ENCODE peak calls at places on chromosomes 12 and 14, in eight cellular contexts. M, Z, J, T, F, I, C and L are unnamed samples.

GRCh38 chr12:62605972-62606371 is 139.3 kb downstream of the MON2 start:
- ATAC-seq in F (no peak), Z (no peak), J (no peak), C (no peak), T (no peak), I (no peak), M (no peak), L (no peak)

GRCh38 chr14:89165810-89166209 is 251.2 kb downstream of the FOXN3 start:
- ATAC-seq in F (no peak), C (no peak), Z (no peak), T (no peak), M (no peak), I (no peak), J (peak), L (peak)

GRCh38 chr14:88798161-88798560 is 5.4 kb upstream of the EML5 start:
- ATAC-seq in J (no peak), Z (no peak), C (no peak), T (no peak), F (no peak), M (peak), I (no peak), L (no peak)

GRCh38 chr14:77040059-77040308 is 11.5 kb upstream of the IRF2BPL start:
- ATAC-seq in M (no peak), J (peak), C (no peak), F (peak), I (no peak), Z (peak), T (peak), L (no peak)

GRCh38 chr12:10374624-10375018 is 15.2 kb downstream of the KLRK1 start:
- ATAC-seq in Z (no peak), T (no peak), I (no peak), M (no peak), F (no peak), J (no peak), C (no peak), L (no peak)

GRCh38 chr14:68168460-68169109 is 349.0 kb downstream of the RAD51B start:
- ATAC-seq in C (no peak), Z (no peak), J (no peak), I (no peak), M (no peak), T (no peak), F (no peak), L (no peak)

GRCh38 chr14:69999246-69999645 is 120.0 kb downstream of the SMOC1 start:
- ATAC-seq in M (peak), Z (no peak), T (no peak), J (no peak), F (peak), I (no peak), C (no peak), L (no peak)

GRCh38 chr12:12720052-12720451 is 2.9 kb downstream of the CDKN1B start:
- ATAC-seq in F (no peak), T (no peak), M (no peak), Z (no peak), I (no peak), J (no peak), C (no peak), L (no peak)

GRCh38 chr12:87217486-87217885 is 811.7 kb downstream of the C12orf50 start:
- ATAC-seq in Z (no peak), M (no peak), F (no peak), C (no peak), T (no peak), J (no peak), I (no peak), L (no peak)

GRCh38 chr12:109759076-109759420 is 45.4 kb downstream of the FAM222A start:
- ATAC-seq in J (no peak), C (no peak), Z (no peak), M (no peak), T (no peak), F (no peak), I (no peak), L (no peak)

GRCh38 chr12:110636516-110636915 is 22.6 kb downstream of the TCTN1 start:
- ATAC-seq in F (no peak), Z (no peak), M (no peak), C (no peak), I (no peak), J (no peak), T (no peak), L (no peak)

GRCh38 chr12:24895612-24896011 is 53.3 kb downstream of the BCAT1 start:
- ATAC-seq in F (no peak), Z (no peak), I (no peak), M (no peak), J (no peak), C (no peak), T (no peak), L (no peak)

GRCh38 chr14:89447182-89447970 is 30.3 kb upstream of the FOXN3 start:
- ATAC-seq in F (no peak), I (no peak), Z (no peak), M (no peak), J (no peak), C (peak), T (no peak), L (no peak)

GRCh38 chr12:98750511-98750910 is 105.4 kb downstream of the APAF1 start:
- ATAC-seq in M (no peak), Z (no peak), F (no peak), I (no peak), C (no peak), T (no peak), J (no peak), L (no peak)

GRCh38 chr12:128549621-128550020 is 274.1 kb downstream of the SLC15A4 start:
- ATAC-seq in C (no peak), I (no peak), M (no peak), Z (no peak), F (no peak), T (no peak), J (no peak), L (no peak)

GRCh38 chr12:87274594-87275245 is 754.5 kb downstream of the C12orf50 start:
- ATAC-seq in C (no peak), Z (no peak), T (no peak), J (no peak), F (peak), I (no peak), M (no peak), L (no peak)

DNA sequence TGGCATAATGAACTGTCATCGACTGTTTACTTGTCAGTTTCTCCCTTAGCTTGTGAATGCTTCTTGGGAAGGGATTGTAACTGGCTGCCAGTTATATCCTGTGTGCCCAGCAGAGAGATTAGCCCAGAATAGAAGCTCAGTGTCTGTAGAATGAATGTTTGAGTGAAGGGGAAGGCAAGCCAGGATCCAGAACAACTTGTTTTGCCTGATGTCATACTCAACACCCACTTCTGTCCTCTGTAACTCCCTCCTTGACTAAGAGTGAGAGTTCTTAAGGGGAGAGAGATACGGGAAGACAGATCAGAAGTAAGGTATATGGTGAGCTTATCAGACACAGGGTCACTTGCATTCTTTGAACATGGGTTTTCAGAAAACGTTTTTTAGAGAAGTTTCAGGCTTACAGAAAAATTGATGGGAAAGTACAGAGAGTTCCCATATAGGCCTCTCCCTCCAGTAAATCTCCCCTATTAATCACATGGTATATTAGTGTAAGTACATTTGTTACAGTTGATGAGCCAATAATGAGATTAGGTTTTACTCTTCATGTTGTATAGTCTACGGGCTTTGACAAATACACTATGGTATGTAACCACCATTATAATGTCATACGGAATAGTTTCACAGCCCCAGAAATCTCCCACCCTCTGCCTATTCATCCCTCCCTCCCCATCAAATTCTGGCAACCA is 5.6 kb upstream of the SPPL3 start:
- ATAC-seq in J (peak), Z (no peak), M (no peak), C (no peak), T (no peak), I (peak), F (no peak), L (no peak)
- H3K27ac ChIP-seq in J (no peak), Z (no peak), M (no peak), C (no peak), T (no peak), I (no peak), F (no peak), L (no peak)

GRCh38 chr12:31309279-31309678 is 16.7 kb downstream of the SINHCAF start:
- ATAC-seq in Z (no peak), M (no peak), F (no peak), J (no peak), T (no peak), C (no peak), I (no peak), L (no peak)

GRCh38 chr12:31306871-31307270 is 19.1 kb downstream of the SINHCAF start:
- ATAC-seq in T (peak), M (no peak), Z (no peak), I (no peak), C (no peak), J (no peak), F (no peak), L (no peak)

GRCh38 chr12:31311634-31312258 is 14.2 kb downstream of the SINHCAF start:
- ATAC-seq in M (no peak), I (no peak), C (no peak), T (no peak), Z (no peak), F (no peak), J (no peak), L (no peak)

GRCh38 chr12:31310488-31310887 is 15.5 kb downstream of the SINHCAF start:
- ATAC-seq in Z (no peak), F (no peak), I (no peak), J (no peak), T (no peak), M (no peak), C (no peak), L (no peak)

GRCh38 chr12:31308116-31308515 is 17.8 kb downstream of the SINHCAF start:
- ATAC-seq in C (no peak), T (no peak), I (no peak), M (no peak), Z (no peak), F (no peak), J (no peak), L (no peak)
- H3K27ac ChIP-seq in C (no peak), T (no peak), I (no peak), M (no peak), Z (no peak), F (no peak), J (no peak), L (no peak)

DNA sequence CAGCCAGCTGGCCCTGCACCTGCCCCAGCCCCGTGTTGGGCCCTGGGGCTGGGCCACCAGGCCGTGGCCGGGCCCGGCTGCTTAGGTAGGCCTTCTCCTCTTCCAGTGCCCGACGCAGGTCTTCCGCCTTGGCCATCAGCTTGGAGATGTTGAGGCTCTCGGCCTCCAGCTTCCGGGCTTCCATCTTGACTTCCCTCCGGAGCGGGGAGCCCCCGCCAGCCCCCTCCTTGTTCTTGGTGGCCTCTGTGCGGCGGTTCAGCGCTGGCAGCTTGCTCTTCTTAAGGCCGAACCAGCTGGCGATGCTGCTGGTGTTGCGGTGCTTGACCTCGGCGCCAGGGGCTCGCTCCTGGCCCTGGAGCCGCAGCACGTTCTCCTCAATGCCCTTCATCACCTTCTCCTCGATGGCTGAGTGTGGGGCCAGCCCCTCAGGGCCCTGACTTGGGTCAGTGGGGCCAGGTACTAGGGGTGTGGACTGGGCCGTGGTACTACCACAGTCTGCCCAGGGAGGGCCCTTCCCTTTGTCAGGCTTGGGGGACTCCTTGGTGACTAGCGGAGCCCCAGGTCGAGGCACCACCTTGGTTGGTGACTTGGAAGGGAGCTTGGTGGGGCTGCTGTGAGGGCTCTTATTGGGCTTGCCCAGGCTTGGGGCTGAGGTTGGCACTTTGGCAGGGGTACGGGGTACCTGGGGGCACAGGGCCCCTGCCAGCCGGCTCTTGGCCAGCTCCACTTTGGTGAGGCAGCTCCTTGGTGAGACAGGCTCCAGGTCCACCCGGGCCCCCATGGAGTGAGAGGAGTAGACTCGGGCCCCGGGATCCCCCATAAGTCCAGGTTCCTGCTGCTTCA is 33.2 kb downstream of the NCKAP5L start:
- ATAC-seq in C (no peak), F (no peak), Z (peak), T (no peak), I (no peak), M (no peak), J (no peak), L (no peak)
- H3K27ac ChIP-seq in C (no peak), F (no peak), Z (no peak), T (no peak), I (no peak), M (no peak), J (no peak), L (no peak)

GRCh38 chr14:96105921-96106441 is 66.8 kb downstream of the C14orf132 start:
- ATAC-seq in M (peak), C (no peak), F (peak), J (peak), Z (peak), T (no peak), I (no peak), L (peak)
- H3K27ac ChIP-seq in M (no peak), C (no peak), F (no peak), J (no peak), Z (no peak), T (no peak), I (no peak), L (peak)

GRCh38 chr12:54033980-54034783 is 1.3 kb downstream of the HOXC5 start:
- ATAC-seq in C (peak), I (no peak), T (no peak), M (peak), F (no peak), J (peak), Z (no peak), L (peak)
- H3K27ac ChIP-seq in C (no peak), I (no peak), T (no peak), M (no peak), F (no peak), J (no peak), Z (no peak), L (peak)

GRCh38 chr12:42394429-42394828 is 68.5 kb downstream of the PPHLN1 start:
- ATAC-seq in C (no peak), Z (no peak), J (no peak), M (no peak), T (no peak), I (no peak), F (no peak), L (no peak)

GRCh38 chr12:42396473-42397259 is 70.7 kb downstream of the PPHLN1 start:
- ATAC-seq in M (no peak), C (no peak), J (no peak), T (peak), Z (no peak), F (no peak), I (no peak), L (no peak)
- H3K27ac ChIP-seq in M (no peak), C (no peak), J (no peak), T (no peak), Z (no peak), F (no peak), I (no peak), L (no peak)